ENCODE peak calls at places on chromosomes 12 and 14, in eight cellular contexts. L is amygdala; G is activated gamma-delta T cell treated with anti-CD3 and anti-CD28 coated beads, Interleukin-2, amount 50 U/mL, for 16 hours; P is mesothelial cell of epicardium; S is aorta; O is activated T-helper 9 cell treated with anti-CD3 and anti-CD28 coated beads, Interleukin-2, amount 50 U/mL, for 16 hours; V is NAMALWA; F is lower lobe of right lung. M is an unnamed sample.

GRCh38 chr12:5335059-5335458 is 96.8 kb upstream of the NTF3 start:
- DNase-seq in L (no peak), G (no peak), P (no peak), S (no peak), O (no peak), V (no peak), F (no peak), M (no peak)

GRCh38 chr12:113996026-113996425 is 29.9 kb upstream of the RBM19 start:
- DNase-seq in L (no peak), G (no peak), P (no peak), S (no peak), O (no peak), V (no peak), F (no peak), M (peak; percentile 88)

GRCh38 chr12:114841557-114842251 is 157.7 kb upstream of the TBX3 start:
- DNase-seq in L (no peak), G (no peak), P (no peak), S (no peak), O (no peak), V (no peak), F (no peak), M (peak; percentile 81)

GRCh38 chr12:62933220-62933870 is 1.6 kb downstream of the PPM1H start:
- DNase-seq in L (peak; percentile 81), G (no peak), P (no peak), S (no peak), O (no peak), V (no peak), F (no peak), M (peak; percentile 94)

GRCh38 chr12:21991526-21991925 is 50.3 kb upstream of the ABCC9 start:
- DNase-seq in L (no peak), G (no peak), P (no peak), S (no peak), O (no peak), V (no peak), F (no peak), M (no peak)

GRCh38 chr12:10016881-10017280 is 6.5 kb downstream of the CLEC12B start:
- DNase-seq in L (no peak), G (no peak), P (no peak), S (no peak), O (no peak), V (no peak), F (no peak), M (no peak)

GRCh38 chr14:52365071-52365470 is 51.0 kb downstream of the PTGER2 start:
- DNase-seq in L (no peak), G (no peak), P (no peak), S (no peak), O (no peak), V (no peak), F (no peak), M (no peak)

GRCh38 chr12:71730936-71731335 is 23.7 kb upstream of the RAB21 start:
- DNase-seq in L (no peak), G (no peak), P (no peak), S (no peak), O (no peak), V (no peak), F (no peak), M (no peak)

GRCh38 chr14:100149789-100150611 is 9.4 kb downstream of the DEGS2 start:
- DNase-seq in L (no peak), G (no peak), P (no peak), S (peak; percentile 64), O (no peak), V (no peak), F (no peak), M (no peak)

GRCh38 chr12:5907812-5908211 is 37.2 kb downstream of the ANO2 start:
- DNase-seq in L (no peak), G (no peak), P (no peak), S (no peak), O (no peak), V (no peak), F (no peak), M (peak; percentile 43)

GRCh38 chr12:106973545-106973944 is 13.4 kb downstream of the MTERF2 start:
- DNase-seq in L (no peak), G (no peak), P (no peak), S (no peak), O (no peak), V (no peak), F (no peak), M (no peak)

GRCh38 chr14:96167224-96168148 is 37.2 kb upstream of the BDKRB2 start:
- DNase-seq in L (no peak), G (no peak), P (peak; percentile 9), S (no peak), O (no peak), V (no peak), F (no peak), M (peak; percentile 46)

GRCh38 chr14:91985521-91986255 is 38.2 kb upstream of the FBLN5 start:
- DNase-seq in L (no peak), G (no peak), P (no peak), S (no peak), O (no peak), V (no peak), F (no peak), M (no peak)

GRCh38 chr12:6767592-6768384 is 1.6 kb downstream of the PTMS start:
- DNase-seq in L (no peak), G (no peak), P (no peak), S (no peak), O (no peak), V (no peak), F (no peak), M (peak; percentile 77)

GRCh38 chr14:34063042-34063441 is 112.2 kb upstream of the EGLN3 start:
- DNase-seq in L (no peak), G (no peak), P (no peak), S (no peak), O (no peak), V (no peak), F (no peak), M (no peak)

GRCh38 chr12:121712462-121713256 is at the start of gene TMEM120B:
- DNase-seq in L (peak; percentile 84), G (peak; percentile 65), P (peak; percentile 88), S (peak; percentile 95), O (peak; percentile 74), V (peak; percentile 81), F (peak; percentile 90), M (peak; percentile 95)

GRCh38 chr12:57176846-57177245 is 29.4 kb upstream of the LRP1-AS start:
- DNase-seq in L (no peak), G (no peak), P (no peak), S (no peak), O (no peak), V (no peak), F (no peak), M (no peak)

GRCh38 chr12:49983892-49984291 is 11.1 kb downstream of the AQP6 start:
- DNase-seq in L (no peak), G (no peak), P (no peak), S (peak; percentile 27), O (no peak), V (no peak), F (no peak), M (peak; percentile 71)

GRCh38 chr12:123532808-123533649 is 490 bp downstream of the RILPL1 start:
- DNase-seq in L (peak; percentile 44), G (no peak), P (peak; percentile 58), S (peak; percentile 87), O (peak; percentile 2), V (no peak), F (peak; percentile 70), M (peak; percentile 89)

GRCh38 chr12:15700595-15700994 is 88.6 kb downstream of the EPS8 start:
- DNase-seq in L (no peak), G (no peak), P (no peak), S (no peak), O (no peak), V (no peak), F (no peak), M (no peak)

GRCh38 chr12:105331805-105332251 is 1.3 kb downstream of the C12orf75 start:
- DNase-seq in L (no peak), G (peak; percentile 11), P (no peak), S (no peak), O (no peak), V (no peak), F (no peak), M (peak; percentile 76)

GRCh38 chr14:71618047-71618446 is 314.2 kb upstream of the RGS6 start:
- DNase-seq in L (no peak), G (no peak), P (no peak), S (no peak), O (no peak), V (no peak), F (no peak), M (no peak)

GRCh38 chr12:14525964-14526363 is 41.7 kb downstream of the PLBD1 start:
- DNase-seq in L (no peak), G (no peak), P (no peak), S (no peak), O (no peak), V (no peak), F (no peak), M (no peak)

GRCh38 chr12:12349711-12350665 is at the start of gene MANSC1:
- DNase-seq in L (peak; percentile 58), G (peak; percentile 9), P (peak; percentile 70), S (peak; percentile 91), O (peak; percentile 27), V (peak; percentile 66), F (peak; percentile 86), M (peak; percentile 91)

M was measured in endodermal cell.